ENCODE peak calls at places on chromosomes 1 and 21, in six cellular contexts. F is AG04450, B is brain microvascular endothelial cell, N is ovary, V is neural progenitor cell, U is mammary epithelial cell. W is an unnamed sample. For H3K27me3, the result is how much of the 10 kb centered on the place peaks cover.

GRCh38 chr1:899636-900317 is 23.9 kb upstream of the SAMD11 start:
- DNase-seq in B (no peak), U (no peak), N (no peak), V (no peak), F (no peak), W (no peak)

GRCh38 chr1:30809514-30810263 is 52.1 kb upstream of the LAPTM5 start:
- DNase-seq in F (peak), N (no peak), U (peak), V (peak), B (peak), W (no peak)

GRCh38 chr1:172326171-172326570 is 94.3 kb upstream of the C1orf105 start:
- DNase-seq in F (no peak), V (no peak), B (no peak), U (no peak), N (no peak), W (no peak)

GRCh38 chr1:178047403-178048093 is 46.4 kb upstream of the RASAL2 start:
- DNase-seq in U (no peak), V (no peak), F (no peak), B (no peak), N (no peak), W (no peak)

GRCh38 chr1:93288558-93288957 is 57.1 kb upstream of the DR1 start:
- DNase-seq in V (no peak), B (no peak), F (no peak), N (no peak), U (no peak), W (peak)

GRCh38 chr1:198577444-198577843 is 37.0 kb upstream of the ATP6V1G3 start:
- DNase-seq in B (peak), F (peak), V (no peak), U (peak), N (no peak), W (peak)

GRCh38 chr1:177282976-177283375 is 112.2 kb downstream of the BRINP2 start:
- DNase-seq in U (peak), V (peak), F (no peak), N (no peak), B (no peak), W (peak)

GRCh38 chr1:213331776-213332175 is 280.7 kb downstream of the RPS6KC1 start:
- DNase-seq in B (no peak), U (no peak), V (no peak), N (no peak), F (no peak), W (no peak)

GRCh38 chr1:196590959-196591358 is 17.3 kb downstream of the KCNT2 start:
- DNase-seq in U (no peak), F (no peak), N (no peak), V (no peak), B (no peak), W (no peak)

GRCh38 chr1:43525995-43526394 is 4.7 kb upstream of the PTPRF start:
- DNase-seq in U (peak), N (no peak), B (peak), V (no peak), F (no peak), W (peak)

GRCh38 chr1:26478988-26479387 is 6.7 kb downstream of the HMGN2 start:
- DNase-seq in V (no peak), N (no peak), U (no peak), F (no peak), B (no peak), W (no peak)

GRCh38 chr1:230797376-230798186 is 50.4 kb downstream of the CAPN9 start:
- DNase-seq in U (peak), N (peak), B (peak), F (peak), V (peak), W (peak)

GRCh38 chr1:60129916-60130315 is 56.3 kb upstream of the C1orf87 start:
- DNase-seq in F (no peak), U (no peak), N (no peak), B (peak), V (no peak), W (no peak)

GRCh38 chr1:27399251-27399885 is 6.9 kb downstream of the GPR3 start:
- DNase-seq in B (no peak), U (no peak), V (peak), F (no peak), N (no peak), W (no peak)

GRCh38 chr1:244391761-244392160 is 59.9 kb downstream of the ADSS2 start:
- DNase-seq in V (no peak), U (peak), B (no peak), F (no peak), N (no peak), W (peak)

GRCh38 chr1:16013220-16013907 is 4.5 kb downstream of the HSPB7 start:
- DNase-seq in B (peak), V (peak), F (no peak), N (peak), U (peak), W (no peak)
- H3K27ac ChIP-seq in B (no peak), V (no peak), F (no peak), N (peak), U (no peak), W (peak)

GRCh38 chr1:205545991-205546390 is 41.5 kb downstream of the CDK18 start:
- DNase-seq in F (no peak), U (no peak), N (no peak), B (no peak), V (no peak), W (no peak)

GRCh38 chr1:205541161-205541886 is 36.9 kb downstream of the CDK18 start:
- DNase-seq in N (no peak), F (no peak), U (no peak), B (no peak), V (no peak), W (no peak)

GRCh38 chr1:205545001-205545919 is 40.8 kb downstream of the CDK18 start:
- DNase-seq in U (no peak), B (no peak), V (no peak), N (no peak), F (no peak), W (no peak)

GRCh38 chr1:205543351-205544305 is 39.2 kb downstream of the CDK18 start:
- DNase-seq in V (peak), U (peak), B (peak), N (peak), F (peak), W (peak)

DNA sequence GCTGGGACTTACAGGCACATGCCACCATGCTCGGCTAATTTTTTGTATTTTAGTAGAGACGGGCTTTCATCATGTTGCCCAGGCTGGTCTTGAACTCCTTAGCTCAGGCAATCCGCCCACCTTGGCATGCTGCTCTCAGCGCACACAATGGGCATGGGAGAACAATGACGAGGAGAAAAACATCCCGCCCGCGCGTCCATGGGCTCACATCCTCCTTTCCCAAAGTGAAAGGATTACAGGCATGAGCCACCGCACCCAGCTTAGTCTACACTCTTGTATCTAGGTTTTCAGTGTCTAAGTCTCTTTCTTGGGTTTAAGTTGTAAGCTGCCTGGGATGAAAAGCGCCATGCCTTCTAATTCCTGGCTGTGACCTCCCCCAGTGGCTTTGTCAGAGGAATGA is 37.9 kb downstream of the CDK18 start:
- DNase-seq in V (peak), U (no peak), N (no peak), B (no peak), F (no peak), W (no peak)
- H3K27me3 ChIP-seq in V (under half), U (under half), N (under half), B (under half), F (under half), W (under half)

DNA sequence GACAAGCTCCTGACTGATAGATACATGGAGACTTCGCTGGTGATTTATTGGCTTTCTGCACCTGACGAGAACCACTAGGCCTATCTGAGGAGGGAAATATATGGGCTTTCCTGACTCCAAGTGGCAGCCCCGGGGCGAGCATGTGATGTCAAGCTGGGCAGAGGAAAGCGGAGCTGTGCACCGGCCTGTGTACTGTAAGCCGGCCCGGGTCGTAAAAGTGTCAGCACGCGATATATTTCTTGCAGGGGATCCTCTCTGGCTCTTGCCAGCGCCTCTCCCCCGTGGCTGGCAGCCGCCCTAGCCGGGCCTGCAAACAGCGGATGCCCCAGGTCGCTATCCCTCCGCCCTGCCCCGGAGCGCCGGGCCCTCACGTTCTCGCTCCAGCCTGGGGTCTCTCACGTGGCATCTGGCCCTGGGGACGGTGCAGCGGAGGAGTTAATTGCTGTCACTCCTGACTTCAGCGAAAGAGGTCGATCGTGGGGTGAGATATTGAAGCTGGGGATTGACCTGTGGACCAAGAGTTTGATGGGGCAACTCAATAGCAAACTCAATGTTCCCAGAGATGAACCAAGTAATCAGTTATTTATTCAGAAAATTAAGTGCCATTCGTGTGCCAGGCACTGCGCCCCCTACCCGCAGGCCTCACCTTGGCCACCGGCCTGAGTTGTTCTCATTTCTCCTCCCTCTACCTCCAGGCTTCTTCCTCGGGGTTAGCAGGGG is 41.0 kb upstream of the HAO2 start:
- DNase-seq in N (no peak), B (no peak), F (no peak), V (peak), U (no peak), W (no peak)
- TF ChIP-seq CTCF in N (no peak), B (peak), F (peak), V (peak), U (no peak), W (peak)

GRCh38 chr1:29145739-29146437 is 22.2 kb upstream of the TMEM200B start:
- DNase-seq in B (peak), N (no peak), V (no peak), F (peak), U (no peak), W (peak)
- H3K27ac ChIP-seq in B (peak), N (no peak), V (no peak), F (peak), U (no peak), W (peak)

DNA sequence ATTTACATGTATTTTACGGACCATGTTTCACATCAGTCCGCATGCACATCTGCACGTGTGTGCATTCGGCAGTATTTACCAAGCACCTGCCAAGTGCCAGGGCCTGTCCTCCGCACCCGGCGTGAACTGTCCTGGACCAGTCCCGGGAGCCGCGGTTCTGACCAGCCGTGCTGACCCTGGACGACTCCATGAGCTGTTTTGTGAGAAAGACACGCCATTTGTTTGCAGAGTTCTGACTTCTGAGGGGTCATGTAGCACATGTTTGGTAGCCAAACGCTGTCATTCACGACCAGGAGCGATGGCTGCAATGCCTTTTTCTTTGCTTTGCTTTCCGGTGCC is 3.3 kb upstream of the OLIG2 start:
- DNase-seq in V (no peak), N (no peak), F (no peak), U (no peak), B (no peak), W (no peak)
- H3K27me3 ChIP-seq in V (half or more), N (under half), F (half or more), U (half or more), B (half or more), W (half or more)